ENCODE peak calls at places on chromosomes 6 and 20, in nine cellular contexts. O is body of pancreas, K is A549, D is K562, E is ovary, V is vagina, Y is breast epithelium, Q is uterus, X is tibial nerve. R is an unnamed sample.

GRCh38 chr20:13492001-13492480 is 146.7 kb downstream of the TASP1 start:
- DNase-seq in Q (peak), X (peak), O (no peak), D (no peak), E (no peak), V (no peak), Y (peak), K (peak), R (no peak)

GRCh38 chr6:44122821-44123220 is 4.4 kb downstream of the MRPL14 start:
- DNase-seq in V (no peak), Q (no peak), E (no peak), K (no peak), Y (no peak), X (no peak), D (no peak), O (no peak), R (no peak)

GRCh38 chr20:6104493-6105188 is 18.2 kb downstream of the FERMT1 start:
- DNase-seq in Q (no peak), K (no peak), E (peak), X (no peak), O (no peak), D (no peak), Y (no peak), V (no peak), R (no peak)

GRCh38 chr6:31842056-31842455 is 14.5 kb downstream of the HSPA1B start:
- DNase-seq in V (no peak), O (no peak), Q (no peak), K (no peak), Y (no peak), D (no peak), E (no peak), X (no peak), R (peak)

GRCh38 chr6:32188381-32189081 is 1.5 kb downstream of the PBX2 start:
- DNase-seq in D (no peak), Q (peak), Y (no peak), O (no peak), E (no peak), K (no peak), X (peak), V (no peak), R (no peak)

GRCh38 chr6:5112065-5112799 is 27.1 kb downstream of the PPP1R3G start:
- DNase-seq in D (no peak), O (no peak), V (no peak), E (no peak), Y (no peak), X (no peak), K (peak), Q (no peak), R (no peak)

GRCh38 chr6:51633424-51633823 is 454.0 kb downstream of the PKHD1 start:
- DNase-seq in E (no peak), Y (no peak), V (no peak), K (no peak), O (no peak), Q (no peak), D (no peak), X (no peak), R (no peak)

GRCh38 chr6:89836637-89837222 is 7.0 kb downstream of the CASP8AP2 start:
- DNase-seq in X (no peak), D (no peak), K (no peak), O (no peak), E (no peak), Q (no peak), V (no peak), Y (no peak), R (no peak)

GRCh38 chr20:32842688-32843524 is 15.8 kb upstream of the EFCAB8 start:
- DNase-seq in X (no peak), E (no peak), O (peak), Y (no peak), V (no peak), D (no peak), K (no peak), Q (no peak), R (no peak)

GRCh38 chr20:63356511-63356910 is 4.6 kb downstream of the CHRNA4 start:
- DNase-seq in X (no peak), D (no peak), E (no peak), Y (no peak), K (no peak), V (no peak), Q (no peak), O (no peak), R (no peak)

GRCh38 chr6:142871910-142872331 is 73.1 kb downstream of the HIVEP2 start:
- DNase-seq in X (peak), Y (peak), D (no peak), V (no peak), E (no peak), K (no peak), O (peak), Q (no peak), R (no peak)

GRCh38 chr20:61932199-61932592 is 133.5 kb downstream of the TAF4 start:
- DNase-seq in V (no peak), D (no peak), X (no peak), E (no peak), K (no peak), O (no peak), Y (no peak), Q (no peak), R (peak)

GRCh38 chr6:79078057-79078969 is at the start of gene PHIP:
- DNase-seq in V (no peak), D (peak), Y (peak), O (peak), K (peak), Q (peak), X (peak), E (peak), R (peak)

GRCh38 chr6:1461207-1461606 is 71.8 kb downstream of the FOXF2 start:
- DNase-seq in E (no peak), Y (no peak), K (no peak), Q (no peak), X (no peak), V (no peak), D (no peak), O (no peak), R (no peak)

GRCh38 chr20:59020938-59021551 is 1.8 kb downstream of the TUBB1 start:
- DNase-seq in O (no peak), K (no peak), D (peak), X (no peak), Q (no peak), E (no peak), V (no peak), Y (no peak), R (no peak)

GRCh38 chr6:43977404-43978111 is 149.7 kb downstream of the MRPL14 start:
- DNase-seq in Q (no peak), D (no peak), E (no peak), O (no peak), Y (no peak), X (no peak), K (no peak), V (no peak), R (no peak)

GRCh38 chr6:108561742-108562502 is 1.2 kb downstream of the FOXO3 start:
- DNase-seq in X (no peak), O (peak), V (no peak), K (no peak), Q (peak), D (no peak), E (peak), Y (no peak), R (peak)

GRCh38 chr20:54251093-54251492 is 43.2 kb downstream of the PFDN4 start:
- DNase-seq in E (no peak), O (no peak), Q (no peak), X (no peak), K (no peak), D (no peak), V (no peak), Y (no peak), R (no peak)

GRCh38 chr6:21885532-21886089 is 292.1 kb downstream of the SOX4 start:
- DNase-seq in Q (peak), K (peak), X (peak), O (no peak), Y (peak), E (peak), D (no peak), V (no peak), R (no peak)

GRCh38 chr20:44646023-44646640 is 5.4 kb downstream of the ADA start:
- DNase-seq in Q (no peak), K (no peak), D (no peak), E (no peak), V (no peak), O (no peak), Y (no peak), X (no peak), R (peak)
- TF ChIP-seq POLR2A in Q (no peak), K (no peak), D (no peak), E (no peak), V (no peak), O (no peak), Y (no peak), X (no peak), R (no peak)

DNA sequence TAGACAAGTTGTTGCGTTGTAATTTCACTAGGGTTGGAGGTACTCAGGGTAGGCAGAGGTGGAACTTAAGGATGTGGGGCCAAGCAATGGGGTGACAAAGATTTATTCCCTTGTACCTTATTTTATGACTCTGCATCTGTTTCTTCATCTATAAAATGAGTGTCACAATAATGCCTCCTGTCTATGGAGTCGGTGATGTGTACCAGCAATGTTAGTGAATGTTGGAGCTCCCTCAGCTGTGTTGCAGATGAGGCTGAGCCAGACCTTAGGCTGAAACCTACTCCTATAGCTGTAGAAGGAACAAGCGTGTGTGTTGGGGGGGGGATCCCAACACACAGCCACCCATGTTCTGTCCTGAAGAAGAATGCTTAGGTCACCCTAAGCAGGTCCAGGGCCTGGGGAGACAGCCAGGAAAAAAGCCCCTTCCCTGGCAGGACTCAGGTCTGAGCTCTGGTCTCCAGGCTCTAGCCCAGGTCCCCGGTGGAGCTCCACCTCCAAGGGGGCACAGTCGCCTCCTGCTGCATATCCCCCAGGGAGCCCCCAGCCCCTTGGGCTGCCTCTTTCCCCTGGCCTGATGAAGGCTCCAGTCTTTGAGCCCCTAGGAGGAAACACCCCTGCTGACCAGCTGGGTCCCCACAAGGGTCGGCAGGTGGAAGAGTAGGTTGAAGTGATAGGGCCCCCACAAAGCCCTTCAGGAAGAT is 4.7 kb downstream of the UBE2C start:
- DNase-seq in V (no peak), D (no peak), Q (no peak), O (no peak), K (no peak), Y (no peak), X (no peak), E (no peak), R (no peak)
- TF ChIP-seq POLR2A in V (no peak), D (no peak), Q (no peak), O (no peak), K (no peak), Y (no peak), X (no peak), E (no peak), R (no peak)

DNA sequence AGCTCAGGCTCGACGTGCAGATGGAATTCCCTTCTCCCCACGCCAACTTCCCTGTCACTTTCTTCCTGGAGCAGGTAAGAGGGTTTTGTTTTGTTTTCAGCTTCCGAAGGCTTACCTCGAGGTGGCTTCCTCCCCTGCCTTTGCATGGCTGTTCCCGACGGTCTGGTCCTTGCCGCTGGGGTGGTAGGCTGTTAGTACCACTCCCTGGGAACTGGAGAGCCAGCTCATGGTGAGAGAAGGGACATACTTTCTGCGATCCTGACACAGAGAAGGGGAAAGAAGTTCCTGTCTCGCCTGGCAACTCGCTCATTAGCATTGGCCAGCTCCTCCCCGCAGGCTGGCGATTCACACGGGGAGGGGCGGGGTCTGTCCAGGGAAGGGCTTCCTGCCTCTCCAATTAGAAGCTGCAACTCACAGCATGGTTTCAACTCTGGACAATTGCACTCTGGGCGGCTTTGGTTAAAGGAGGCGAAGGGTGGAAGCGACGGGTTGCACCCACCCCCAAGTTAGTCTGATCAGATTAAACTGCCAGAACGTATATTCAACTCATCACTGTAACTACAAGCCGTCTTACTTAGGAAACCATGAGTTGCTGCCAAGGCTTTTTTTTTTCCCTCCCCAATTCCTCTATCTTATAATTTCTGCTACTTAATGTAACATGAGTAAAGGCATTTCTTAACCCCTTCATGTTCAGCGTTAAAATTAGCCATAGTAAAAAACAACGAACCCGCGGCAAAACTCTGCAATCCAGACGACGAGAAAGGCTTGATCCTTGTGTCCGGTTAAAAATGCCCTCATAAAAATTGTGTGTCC is at the start of gene ARHGAP18:
- DNase-seq in Y (peak), E (peak), D (peak), X (peak), V (no peak), O (peak), K (peak), Q (peak), R (peak)
- TF ChIP-seq POLR2A in Y (no peak), E (peak), D (peak), X (peak), V (peak), O (peak), K (peak), Q (peak), R (peak)

GRCh38 chr6:41638002-41638800 is at the start of gene MDFI:
- DNase-seq in V (no peak), Y (no peak), Q (peak), D (no peak), K (no peak), E (peak), X (no peak), O (no peak), R (peak)

GRCh38 chr6:41634657-41635056 is 3.6 kb upstream of the MDFI start:
- DNase-seq in D (no peak), V (no peak), Y (no peak), E (no peak), X (no peak), O (no peak), K (no peak), Q (no peak), R (peak)

GRCh38 chr6:41635365-41635764 is 2.9 kb upstream of the MDFI start:
- DNase-seq in V (no peak), K (no peak), E (no peak), X (no peak), D (no peak), Y (no peak), Q (no peak), O (no peak), R (peak)

GRCh38 chr6:41637179-41638001 is 878 bp upstream of the MDFI start:
- DNase-seq in X (no peak), D (no peak), E (no peak), Y (peak), K (no peak), O (peak), V (no peak), Q (no peak), R (peak)

GRCh38 chr6:41636803-41637178 is 1.5 kb upstream of the MDFI start:
- DNase-seq in E (peak), O (peak), Q (no peak), D (no peak), K (no peak), V (no peak), X (no peak), Y (peak), R (peak)
- TF ChIP-seq POLR2A in E (no peak), O (no peak), Q (no peak), D (no peak), K (no peak), V (no peak), X (no peak), Y (no peak), R (no peak)